ENCODE peak calls at places on chromosomes 6 and 20, in nine cellular contexts. One of them, this sample, is unnamed.

GRCh38 chr6:164942271-164942670 is 367.1 kb downstream of the C6orf118 start:
- DNase-seq in stomach: no peak
- DNase-seq in adrenal gland: no peak
- DNase-seq in spleen: no peak
- DNase-seq in uterus: no peak
- DNase-seq in ovary: no peak
- DNase-seq in heart left ventricle: no peak
- DNase-seq in tibial nerve: no peak
- DNase-seq in esophagus squamous epithelium: no peak
- DNase-seq in this sample: peak; percentile 16

GRCh38 chr6:24943774-24944173 is 8.0 kb upstream of the RIPOR2 start:
- DNase-seq in stomach: no peak
- DNase-seq in adrenal gland: no peak
- DNase-seq in spleen: no peak
- DNase-seq in uterus: no peak
- DNase-seq in ovary: no peak
- DNase-seq in heart left ventricle: no peak
- DNase-seq in tibial nerve: no peak
- DNase-seq in esophagus squamous epithelium: no peak
- DNase-seq in this sample: no peak

GRCh38 chr6:33206864-33207568 is 1.3 kb upstream of the RING1 start:
- DNase-seq in stomach: no peak
- DNase-seq in adrenal gland: peak; percentile 53
- DNase-seq in spleen: peak; percentile 76
- DNase-seq in uterus: no peak
- DNase-seq in ovary: peak; percentile 38
- DNase-seq in heart left ventricle: no peak
- DNase-seq in tibial nerve: no peak
- DNase-seq in esophagus squamous epithelium: no peak
- DNase-seq in this sample: no peak

GRCh38 chr20:25336561-25337422 is 53.8 kb downstream of the ABHD12 start:
- DNase-seq in stomach: no peak
- DNase-seq in adrenal gland: no peak
- DNase-seq in spleen: no peak
- DNase-seq in uterus: no peak
- DNase-seq in ovary: no peak
- DNase-seq in heart left ventricle: no peak
- DNase-seq in tibial nerve: no peak
- DNase-seq in esophagus squamous epithelium: no peak
- DNase-seq in this sample: peak; percentile 20

GRCh38 chr20:63625771-63626423 is 1.0 kb downstream of the GMEB2 start:
- DNase-seq in stomach: no peak
- DNase-seq in adrenal gland: no peak
- DNase-seq in spleen: peak; percentile 91
- DNase-seq in uterus: no peak
- DNase-seq in ovary: peak; percentile 63
- DNase-seq in heart left ventricle: peak; percentile 29
- DNase-seq in tibial nerve: no peak
- DNase-seq in esophagus squamous epithelium: no peak
- DNase-seq in this sample: peak; percentile 61

GRCh38 chr20:19926581-19926980 is 90.6 kb upstream of the NAA20 start:
- DNase-seq in stomach: no peak
- DNase-seq in adrenal gland: no peak
- DNase-seq in spleen: no peak
- DNase-seq in uterus: no peak
- DNase-seq in ovary: no peak
- DNase-seq in heart left ventricle: no peak
- DNase-seq in tibial nerve: no peak
- DNase-seq in esophagus squamous epithelium: no peak
- DNase-seq in this sample: no peak

GRCh38 chr6:152575186-152575585 is 62.0 kb downstream of the SYNE1 start:
- DNase-seq in stomach: no peak
- DNase-seq in adrenal gland: no peak
- DNase-seq in spleen: no peak
- DNase-seq in uterus: no peak
- DNase-seq in ovary: no peak
- DNase-seq in heart left ventricle: no peak
- DNase-seq in tibial nerve: no peak
- DNase-seq in esophagus squamous epithelium: no peak
- DNase-seq in this sample: no peak

GRCh38 chr6:48641544-48641943 is 530.5 kb upstream of the PTCHD4 start:
- DNase-seq in stomach: no peak
- DNase-seq in adrenal gland: no peak
- DNase-seq in spleen: no peak
- DNase-seq in uterus: no peak
- DNase-seq in ovary: no peak
- DNase-seq in heart left ventricle: no peak
- DNase-seq in tibial nerve: no peak
- DNase-seq in esophagus squamous epithelium: no peak
- DNase-seq in this sample: no peak

GRCh38 chr6:90000864-90001731 is 106.8 kb downstream of the GJA10 start:
- DNase-seq in stomach: no peak
- DNase-seq in adrenal gland: no peak
- DNase-seq in spleen: no peak
- DNase-seq in uterus: no peak
- DNase-seq in ovary: no peak
- DNase-seq in heart left ventricle: no peak
- DNase-seq in tibial nerve: no peak
- DNase-seq in esophagus squamous epithelium: no peak
- DNase-seq in this sample: no peak

GRCh38 chr20:8414611-8415274 is 282.7 kb downstream of the PLCB1 start:
- DNase-seq in stomach: no peak
- DNase-seq in adrenal gland: no peak
- DNase-seq in spleen: no peak
- DNase-seq in uterus: no peak
- DNase-seq in ovary: no peak
- DNase-seq in heart left ventricle: no peak
- DNase-seq in tibial nerve: no peak
- DNase-seq in esophagus squamous epithelium: no peak
- DNase-seq in this sample: no peak

GRCh38 chr20:38049800-38050199 is 16.3 kb downstream of the RPRD1B start:
- DNase-seq in stomach: no peak
- DNase-seq in adrenal gland: no peak
- DNase-seq in spleen: no peak
- DNase-seq in uterus: no peak
- DNase-seq in ovary: no peak
- DNase-seq in heart left ventricle: no peak
- DNase-seq in tibial nerve: no peak
- DNase-seq in esophagus squamous epithelium: no peak
- DNase-seq in this sample: no peak

GRCh38 chr20:14845199-14846160 is 508.1 kb upstream of the FLRT3 start:
- DNase-seq in stomach: no peak
- DNase-seq in adrenal gland: no peak
- DNase-seq in spleen: no peak
- DNase-seq in uterus: no peak
- DNase-seq in ovary: no peak
- DNase-seq in heart left ventricle: no peak
- DNase-seq in tibial nerve: no peak
- DNase-seq in esophagus squamous epithelium: no peak
- DNase-seq in this sample: no peak

GRCh38 chr6:170243791-170244291 is 47.0 kb downstream of the DLL1 start:
- DNase-seq in stomach: no peak
- DNase-seq in adrenal gland: no peak
- DNase-seq in spleen: no peak
- DNase-seq in uterus: no peak
- DNase-seq in ovary: no peak
- DNase-seq in heart left ventricle: no peak
- DNase-seq in tibial nerve: no peak
- DNase-seq in esophagus squamous epithelium: no peak
- DNase-seq in this sample: no peak

DNA sequence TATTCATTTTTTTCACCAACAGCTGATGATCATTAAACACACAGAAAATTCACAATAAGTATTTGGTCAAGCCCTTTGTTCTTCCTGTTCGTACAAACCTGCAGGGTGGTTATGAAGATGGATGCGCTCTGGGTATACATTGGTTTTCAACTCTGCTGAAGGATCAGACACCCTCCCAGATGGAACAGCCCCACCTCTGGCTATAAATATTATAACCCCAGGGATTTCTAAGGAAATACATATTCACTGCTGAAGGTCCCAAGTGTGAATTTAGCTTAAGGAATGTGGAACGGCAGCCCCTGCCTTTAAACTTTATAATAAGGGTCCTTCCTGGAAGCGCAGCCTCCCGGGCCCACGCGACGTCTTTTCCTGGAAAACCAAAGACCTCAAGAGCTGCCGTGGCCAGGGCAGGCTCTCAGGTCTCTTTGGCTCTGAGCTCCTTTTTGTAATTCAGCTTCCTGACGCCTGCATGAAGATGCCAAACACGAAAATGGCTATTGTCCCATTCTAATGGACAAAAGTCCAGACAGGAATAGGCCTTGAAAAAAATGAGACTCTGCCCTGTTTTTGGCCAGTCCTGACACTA is 172.4 kb upstream of the SSTR4 start:
- DNase-seq in stomach: no peak
- DNase-seq in adrenal gland: no peak
- DNase-seq in spleen: no peak
- DNase-seq in uterus: no peak
- DNase-seq in ovary: no peak
- DNase-seq in heart left ventricle: peak; percentile 61
- DNase-seq in tibial nerve: no peak
- DNase-seq in esophagus squamous epithelium: no peak
- DNase-seq in this sample: no peak
- TF ChIP-seq CTCF in stomach: no peak
- TF ChIP-seq CTCF in adrenal gland: no peak
- TF ChIP-seq CTCF in spleen: no peak
- TF ChIP-seq CTCF in uterus: no peak
- TF ChIP-seq CTCF in ovary: no peak
- TF ChIP-seq CTCF in heart left ventricle: peak; percentile 27
- TF ChIP-seq CTCF in tibial nerve: no peak
- TF ChIP-seq CTCF in esophagus squamous epithelium: no peak
- TF ChIP-seq CTCF in this sample: no peak

GRCh38 chr6:157981395-157982296 is at the start of gene SYNJ2:
- DNase-seq in stomach: peak; percentile 88
- DNase-seq in adrenal gland: peak; percentile 77
- DNase-seq in spleen: peak; percentile 96
- DNase-seq in uterus: peak; percentile 81
- DNase-seq in ovary: peak; percentile 79
- DNase-seq in heart left ventricle: peak; percentile 89
- DNase-seq in tibial nerve: peak; percentile 40
- DNase-seq in esophagus squamous epithelium: peak; percentile 20
- DNase-seq in this sample: peak; percentile 82
- TF ChIP-seq POLR2A in stomach: no peak
- TF ChIP-seq POLR2A in adrenal gland: peak; percentile 46
- TF ChIP-seq POLR2A in spleen: no peak
- TF ChIP-seq POLR2A in uterus: peak; percentile 76
- TF ChIP-seq POLR2A in ovary: peak; percentile 30
- TF ChIP-seq POLR2A in heart left ventricle: peak; percentile 54
- TF ChIP-seq POLR2A in tibial nerve: peak; percentile 28
- TF ChIP-seq POLR2A in esophagus squamous epithelium: peak; percentile 69
- TF ChIP-seq POLR2A in this sample: no peak

GRCh38 chr6:113031591-113031990 is 684.5 kb downstream of the RFPL4B start:
- DNase-seq in stomach: no peak
- DNase-seq in adrenal gland: no peak
- DNase-seq in spleen: no peak
- DNase-seq in uterus: no peak
- DNase-seq in ovary: no peak
- DNase-seq in heart left ventricle: no peak
- DNase-seq in tibial nerve: no peak
- DNase-seq in esophagus squamous epithelium: no peak
- DNase-seq in this sample: no peak
- H3K36me3 ChIP-seq in stomach: no peaks in the 10 kb centered on the region
- H3K36me3 ChIP-seq in adrenal gland: no peaks in the 10 kb centered on the region
- H3K36me3 ChIP-seq in spleen: no peaks in the 10 kb centered on the region
- H3K36me3 ChIP-seq in uterus: no peaks in the 10 kb centered on the region
- H3K36me3 ChIP-seq in ovary: no peaks in the 10 kb centered on the region
- H3K36me3 ChIP-seq in heart left ventricle: no peaks in the 10 kb centered on the region
- H3K36me3 ChIP-seq in tibial nerve: no peaks in the 10 kb centered on the region
- H3K36me3 ChIP-seq in esophagus squamous epithelium: no peaks in the 10 kb centered on the region
- H3K36me3 ChIP-seq in this sample: no peaks in the 10 kb centered on the region

DNA sequence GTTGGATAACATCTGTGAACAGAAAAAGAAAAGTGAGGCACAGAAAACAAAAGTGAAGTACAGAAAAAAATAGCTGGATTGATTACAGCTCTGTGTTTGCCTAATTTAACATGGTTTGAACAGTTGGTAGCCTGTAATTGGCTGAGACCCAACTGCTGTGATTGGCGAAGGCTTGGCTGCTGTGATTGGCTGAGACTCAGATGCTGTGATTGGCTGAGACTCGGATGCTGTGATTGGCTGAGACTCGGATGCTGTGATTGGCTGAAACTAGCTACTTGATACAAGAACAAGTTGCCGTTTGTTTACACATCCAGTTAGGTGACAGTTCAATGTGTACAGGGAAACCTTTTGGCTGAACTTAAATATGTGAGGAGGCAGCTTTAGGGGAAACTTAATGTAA is 223.3 kb upstream of the FOXA2 start:
- DNase-seq in stomach: peak; percentile 84
- DNase-seq in adrenal gland: no peak
- DNase-seq in spleen: no peak
- DNase-seq in uterus: no peak
- DNase-seq in ovary: no peak
- DNase-seq in heart left ventricle: no peak
- DNase-seq in tibial nerve: no peak
- DNase-seq in esophagus squamous epithelium: no peak
- DNase-seq in this sample: no peak
- TF ChIP-seq CTCF in stomach: no peak
- TF ChIP-seq CTCF in adrenal gland: no peak
- TF ChIP-seq CTCF in spleen: no peak
- TF ChIP-seq CTCF in uterus: no peak
- TF ChIP-seq CTCF in ovary: no peak
- TF ChIP-seq CTCF in heart left ventricle: no peak
- TF ChIP-seq CTCF in tibial nerve: no peak
- TF ChIP-seq CTCF in esophagus squamous epithelium: no peak
- TF ChIP-seq CTCF in this sample: no peak

GRCh38 chr6:20158691-20159090 is 53.6 kb downstream of the MBOAT1 start:
- DNase-seq in stomach: no peak
- DNase-seq in adrenal gland: no peak
- DNase-seq in spleen: no peak
- DNase-seq in uterus: no peak
- DNase-seq in ovary: no peak
- DNase-seq in heart left ventricle: no peak
- DNase-seq in tibial nerve: no peak
- DNase-seq in esophagus squamous epithelium: no peak
- DNase-seq in this sample: no peak
- TF ChIP-seq POLR2A in stomach: no peak
- TF ChIP-seq POLR2A in adrenal gland: no peak
- TF ChIP-seq POLR2A in spleen: no peak
- TF ChIP-seq POLR2A in uterus: no peak
- TF ChIP-seq POLR2A in ovary: no peak
- TF ChIP-seq POLR2A in heart left ventricle: no peak
- TF ChIP-seq POLR2A in tibial nerve: no peak
- TF ChIP-seq POLR2A in esophagus squamous epithelium: no peak
- TF ChIP-seq POLR2A in this sample: no peak

This sample was measured in thyroid gland.